ENCODE peak calls at places on chromosomes 11 and 22, in seven cellular contexts. M is AG09309, G is ELF-1, U is fibroblast of mammary gland, N is substantia nigra, R is NCI-H1436, J is right cardiac atrium. P is an unnamed sample.

GRCh38 chr11:107689317-107690202 is 22.3 kb downstream of the SLN start:
- DNase-seq in R (peak; percentile 51), N (peak; percentile 63), G (peak; percentile 55), J (peak; percentile 67), M (peak; percentile 5), U (peak; percentile 64), P (peak; percentile 60)

GRCh38 chr11:68158580-68158979 is 37.4 kb upstream of the CHKA start:
- DNase-seq in J (no peak), G (no peak), U (no peak), N (no peak), R (no peak), M (no peak), P (no peak)

GRCh38 chr11:12258451-12258850 is 118.9 kb upstream of the PARVA start:
- DNase-seq in U (no peak), J (no peak), M (no peak), N (no peak), R (no peak), G (peak; percentile 78), P (no peak)

GRCh38 chr11:57124460-57124859 is 57.3 kb upstream of the LRRC55 start:
- DNase-seq in R (no peak), J (no peak), N (no peak), U (no peak), G (no peak), M (no peak), P (no peak)

GRCh38 chr11:70769106-70769505 is 370.8 kb downstream of the CTTN start:
- DNase-seq in U (no peak), G (no peak), N (no peak), M (no peak), J (no peak), R (no peak), P (no peak)

GRCh38 chr11:76257040-76257730 is 50.9 kb upstream of the WNT11 start:
- DNase-seq in G (peak; percentile 77), N (no peak), J (peak; percentile 18), U (no peak), R (no peak), M (no peak), P (peak; percentile 19)

GRCh38 chr22:36922097-36922608 is 8.7 kb downstream of the CSF2RB start:
- DNase-seq in U (no peak), R (no peak), N (no peak), J (no peak), G (peak; percentile 76), M (no peak), P (no peak)

GRCh38 chr11:124080319-124081001 is 34.8 kb upstream of the VWA5A start:
- DNase-seq in M (no peak), R (no peak), N (no peak), J (no peak), G (no peak), U (no peak), P (no peak)

GRCh38 chr11:96241351-96241841 is 101.6 kb downstream of the MAML2 start:
- DNase-seq in U (no peak), R (no peak), G (no peak), M (no peak), J (no peak), N (no peak), P (no peak)

GRCh38 chr11:75371930-75372876 is 20.7 kb upstream of the ARRB1 start:
- DNase-seq in G (no peak), N (no peak), J (no peak), M (no peak), R (no peak), U (peak; percentile 68), P (no peak)

GRCh38 chr11:11148598-11148997 is 204.5 kb downstream of the CSNK2A3 start:
- DNase-seq in G (peak; percentile 21), M (no peak), J (no peak), R (no peak), N (no peak), U (no peak), P (no peak)

GRCh38 chr11:17328856-17329490 is 22.6 kb upstream of the NCR3LG1 start:
- DNase-seq in G (peak; percentile 6), U (no peak), J (no peak), N (no peak), M (no peak), R (no peak), P (peak; percentile 35)

GRCh38 chr11:100980156-100980555 is 149.5 kb downstream of the PGR start:
- DNase-seq in J (no peak), N (no peak), R (no peak), U (peak; percentile 23), M (no peak), G (no peak), P (no peak)

P was measured in left ventricle myocardium superior.